ENCODE peak calls at places on chromosomes 3 and 15, in nine cellular contexts. D, N, T, I, H, Q, F, O and C are unnamed samples.
A peak's percentile ranks its signal among the peaks of the same experiment; 100 is the strongest.

GRCh38 chr3:180707921-180708320 is 28.6 kb upstream of the CCDC39 start:
- DNase-seq in D (no peak), N (no peak), T (no peak), I (no peak), H (no peak), Q (no peak), F (no peak), O (no peak), C (no peak)

GRCh38 chr3:170751083-170751893 is 118.7 kb downstream of the RPL22L1 start:
- DNase-seq in D (peak; percentile 73), N (no peak), T (peak; percentile 41), I (peak; percentile 28), H (no peak), Q (no peak), F (peak; percentile 74), O (no peak), C (no peak)

GRCh38 chr3:113698891-113699465 is 2.5 kb upstream of the USF3 start:
- DNase-seq in D (no peak), N (peak; percentile 36), T (no peak), I (no peak), H (no peak), Q (no peak), F (no peak), O (peak; percentile 14), C (peak; percentile 7)

GRCh38 chr3:124685481-124685880 is 44.8 kb upstream of the UMPS start:
- DNase-seq in D (no peak), N (no peak), T (no peak), I (no peak), H (no peak), Q (no peak), F (no peak), O (no peak), C (no peak)

GRCh38 chr15:82792068-82792467 is 13.8 kb downstream of the FSD2 start:
- DNase-seq in D (no peak), N (no peak), T (no peak), I (no peak), H (no peak), Q (no peak), F (no peak), O (no peak), C (no peak)

GRCh38 chr3:126102530-126102951 is 18.6 kb upstream of the SLC41A3 start:
- DNase-seq in D (peak; percentile 85), N (no peak), T (peak; percentile 25), I (no peak), H (no peak), Q (no peak), F (peak; percentile 87), O (no peak), C (no peak)

GRCh38 chr3:55059027-55059629 is 131.3 kb upstream of the LRTM1 start:
- DNase-seq in D (no peak), N (no peak), T (no peak), I (no peak), H (no peak), Q (no peak), F (no peak), O (no peak), C (no peak)

GRCh38 chr3:52694528-52695189 is 8.8 kb downstream of the GNL3 start:
- DNase-seq in D (no peak), N (no peak), T (no peak), I (no peak), H (no peak), Q (no peak), F (no peak), O (no peak), C (no peak)

GRCh38 chr3:14118400-14119165 is 6.1 kb downstream of the CHCHD4 start:
- DNase-seq in D (no peak), N (no peak), T (no peak), I (no peak), H (peak; percentile 64), Q (no peak), F (no peak), O (no peak), C (no peak)

GRCh38 chr15:57019496-57020160 is 101.2 kb downstream of the TCF12 start:
- DNase-seq in D (no peak), N (no peak), T (no peak), I (no peak), H (no peak), Q (no peak), F (no peak), O (no peak), C (no peak)

GRCh38 chr3:145015243-145015642 is 1043.6 kb downstream of the DIPK2A start:
- DNase-seq in D (no peak), N (no peak), T (no peak), I (no peak), H (no peak), Q (no peak), F (no peak), O (no peak), C (no peak)

GRCh38 chr3:184679056-184679502 is 32.8 kb downstream of the MAGEF1 start:
- DNase-seq in D (peak; percentile 74), N (peak; percentile 65), T (no peak), I (peak; percentile 74), H (no peak), Q (peak; percentile 31), F (peak; percentile 80), O (peak; percentile 88), C (no peak)

GRCh38 chr3:188832961-188833615 is 338.7 kb upstream of the TPRG1 start:
- DNase-seq in D (no peak), N (no peak), T (peak; percentile 77), I (no peak), H (no peak), Q (no peak), F (no peak), O (no peak), C (no peak)

GRCh38 chr15:84598250-84598649 is 2.6 kb upstream of the ZSCAN2 start:
- DNase-seq in D (no peak), N (no peak), T (no peak), I (no peak), H (no peak), Q (no peak), F (no peak), O (no peak), C (no peak)

GRCh38 chr15:67136802-67137201 is 71.4 kb downstream of the SMAD3 start:
- DNase-seq in D (peak; percentile 51), N (no peak), T (no peak), I (no peak), H (no peak), Q (no peak), F (no peak), O (no peak), C (no peak)
- TF ChIP-seq CTCF in D (no peak), N (no peak), T (no peak), I (no peak), H (no peak), Q (no peak), F (no peak), O (no peak), C (no peak)

DNA sequence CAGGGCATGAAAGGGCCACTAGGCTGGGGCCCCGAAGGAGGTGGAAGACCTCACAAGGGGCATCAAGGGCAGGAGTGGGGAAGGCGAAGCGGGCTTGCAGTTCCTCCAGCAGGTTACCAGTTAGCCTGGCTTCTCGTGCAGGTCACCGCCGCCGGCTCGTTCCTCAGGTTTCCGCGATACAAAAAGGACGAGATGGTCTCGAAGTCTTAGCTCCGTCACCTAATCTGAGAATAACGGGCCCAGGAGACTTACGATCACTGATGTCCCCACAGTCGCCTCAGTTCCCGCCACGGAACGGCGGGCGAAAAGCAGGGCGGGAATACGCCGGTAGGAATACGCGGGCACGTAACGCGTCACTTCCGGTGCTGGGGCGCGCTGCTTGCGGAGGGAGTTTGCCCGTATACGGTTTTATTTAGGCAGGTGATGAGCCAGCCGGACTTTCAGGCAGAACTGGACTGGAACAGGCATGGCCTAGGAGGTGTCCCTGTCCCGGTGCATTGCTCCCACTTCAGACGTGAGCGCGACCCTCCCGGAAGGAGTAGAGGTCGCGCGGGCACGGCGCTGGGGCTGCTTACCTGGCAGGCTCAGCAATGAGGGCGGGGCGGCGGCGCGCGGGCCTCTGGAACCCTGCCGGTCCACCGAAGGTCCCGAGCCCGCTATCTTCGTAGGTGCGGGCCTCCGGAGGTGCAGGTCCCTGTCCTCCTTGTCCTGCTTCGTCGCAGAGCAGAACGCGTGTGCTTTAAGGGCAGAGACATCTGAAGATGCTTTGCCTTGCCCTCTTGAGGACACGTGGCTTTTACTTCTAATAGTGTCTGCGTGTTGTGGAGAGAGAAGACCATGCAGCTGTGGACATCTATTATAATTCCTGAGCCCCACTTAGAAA is at the start of gene RFC4:
- DNase-seq in D (peak; percentile 93), N (peak; percentile 82), T (peak; percentile 77), I (peak; percentile 85), H (peak; percentile 95), Q (peak; percentile 72), F (peak; percentile 91), O (peak; percentile 79), C (peak; percentile 61)
- TF ChIP-seq CTCF in D (no peak), N (no peak), T (no peak), I (no peak), H (no peak), Q (no peak), F (no peak), O (no peak), C (no peak)

DNA sequence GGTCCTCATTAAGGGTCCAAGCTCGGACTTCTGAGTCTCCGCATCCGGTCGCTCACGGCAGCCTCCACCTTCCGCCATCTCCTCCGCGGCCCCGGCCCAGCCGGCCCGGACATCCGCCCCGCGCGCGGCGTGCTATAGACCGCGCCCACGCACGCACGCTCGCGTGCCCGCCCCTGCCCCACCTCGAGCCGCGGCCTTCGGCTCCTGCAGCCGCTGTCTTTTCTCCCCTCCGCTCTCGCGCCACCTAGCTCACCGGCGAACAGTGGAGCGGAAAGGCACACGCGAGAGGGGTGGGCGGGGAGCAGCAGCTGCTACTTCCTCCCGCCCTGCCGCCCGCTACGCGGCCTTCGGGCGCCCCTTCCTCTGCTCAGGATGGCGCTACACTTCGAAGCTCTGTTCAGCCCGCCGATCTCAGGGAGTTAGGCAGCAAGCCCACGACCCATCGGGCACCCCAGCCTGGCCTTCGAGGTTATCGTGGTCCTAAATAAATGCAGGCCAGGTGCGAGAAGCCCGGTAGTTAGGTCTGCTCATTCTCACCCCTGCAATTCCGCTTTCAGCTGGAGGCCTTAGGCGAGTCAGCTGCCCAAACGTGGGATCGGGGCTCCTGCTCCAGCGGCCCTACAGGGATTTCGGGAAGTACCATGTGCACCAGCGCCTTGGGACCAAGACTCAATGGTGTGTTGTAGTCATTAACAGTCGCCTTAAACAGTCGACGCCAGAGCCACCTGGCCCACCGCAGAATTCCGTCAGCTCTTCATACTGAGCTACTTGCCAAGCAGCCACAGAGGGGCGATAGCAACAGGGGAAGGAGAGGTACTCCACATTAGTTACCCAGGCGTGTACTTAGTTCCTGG is at the start of gene USP4:
- DNase-seq in D (peak; percentile 94), N (peak; percentile 75), T (peak; percentile 87), I (peak; percentile 93), H (peak; percentile 98), Q (peak; percentile 66), F (peak; percentile 94), O (peak; percentile 83), C (peak; percentile 81)
- TF ChIP-seq CTCF in D (peak; percentile 15), N (no peak), T (no peak), I (peak; percentile 20), H (peak; percentile 44), Q (peak; percentile 61), F (peak; percentile 22), O (no peak), C (no peak)

DNA sequence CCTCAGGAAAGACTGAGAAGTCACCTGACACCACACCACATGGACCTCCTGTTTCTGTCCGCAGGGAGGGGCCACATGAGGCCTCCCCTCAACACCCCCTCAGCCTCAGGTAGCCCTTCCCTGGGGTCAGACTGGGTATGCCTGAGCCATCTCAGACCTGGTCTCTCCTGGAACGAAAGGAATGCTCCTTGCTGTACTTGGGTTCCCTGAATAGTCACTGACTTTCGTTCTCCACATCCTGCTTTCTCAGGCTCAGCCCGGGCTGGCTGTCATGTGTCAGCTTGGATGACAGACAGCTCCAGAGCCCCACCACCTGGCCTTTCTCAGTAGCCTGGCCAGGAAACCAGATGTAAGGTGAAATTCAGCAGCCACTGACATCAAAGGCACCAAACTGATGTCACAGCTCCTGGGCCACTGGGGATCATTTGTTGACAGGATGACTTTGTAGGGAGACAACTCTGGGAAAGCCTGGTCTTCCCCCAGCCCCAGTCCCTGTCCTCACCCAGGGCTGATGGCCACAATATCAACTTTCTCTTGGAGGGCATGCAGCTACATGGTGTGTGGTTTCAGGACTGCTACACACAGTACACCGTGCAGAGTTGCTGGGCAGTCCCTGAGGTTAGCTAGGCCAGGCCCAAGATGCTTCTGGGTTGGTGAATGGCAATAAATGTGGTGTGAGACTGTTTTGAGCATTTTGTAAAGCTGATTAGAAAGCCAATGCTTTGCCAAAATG is 141.4 kb upstream of the MRPS22 start:
- DNase-seq in D (no peak), N (peak; percentile 73), T (no peak), I (peak; percentile 20), H (no peak), Q (no peak), F (no peak), O (peak; percentile 31), C (peak; percentile 52)
- TF ChIP-seq CTCF in D (no peak), N (no peak), T (no peak), I (no peak), H (no peak), Q (no peak), F (no peak), O (no peak), C (no peak)